ENCODE peak calls at places on chromosomes 4 and X, in six cellular contexts. K is WERI-Rb-1, M is Peyer's patch, I is SK-N-MC, Z is HCT116, U is HepG2. R is an unnamed sample.

GRCh38 chr4:175109933-175110332 is 191.8 kb downstream of the ADAM29 start:
- DNase-seq in U (no peak), Z (no peak), M (no peak), I (no peak), K (peak; percentile 29), R (no peak)

GRCh38 chr4:183392377-183392776 is 52.1 kb upstream of the CDKN2AIP start:
- DNase-seq in M (no peak), U (peak; percentile 24), K (no peak), I (no peak), Z (no peak), R (no peak)

GRCh38 chr4:147724468-147725201 is 7.3 kb upstream of the ARHGAP10 start:
- DNase-seq in U (no peak), M (no peak), Z (no peak), I (no peak), K (peak; percentile 47), R (no peak)

GRCh38 chrX:73850124-73851013 is 287.4 kb downstream of the CHIC1 start:
- DNase-seq in K (no peak), M (peak; percentile 69), Z (peak; percentile 7), I (peak; percentile 6), U (peak; percentile 1), R (no peak)

GRCh38 chr4:14193601-14194000 is 566.1 kb upstream of the BOD1L1 start:
- DNase-seq in K (no peak), U (no peak), Z (no peak), M (no peak), I (no peak), R (no peak)

GRCh38 chrX:51569561-51569960 is 49.2 kb downstream of the CENPVL3 start:
- DNase-seq in Z (no peak), I (no peak), M (no peak), K (no peak), U (no peak), R (no peak)

GRCh38 chr4:123547167-123547817 is 150.7 kb downstream of the SPRY1 start:
- DNase-seq in K (no peak), M (peak; percentile 76), I (no peak), U (no peak), Z (no peak), R (no peak)

GRCh38 chr4:170420255-170420693 is 330.5 kb upstream of the AADAT start:
- DNase-seq in K (no peak), I (no peak), U (no peak), Z (no peak), M (no peak), R (no peak)

GRCh38 chr4:5566991-5567390 is 141.4 kb downstream of the EVC2 start:
- DNase-seq in K (no peak), Z (no peak), U (no peak), I (no peak), M (no peak), R (no peak)

GRCh38 chr4:41146716-41147506 is 67.4 kb downstream of the APBB2 start:
- DNase-seq in M (no peak), U (no peak), Z (no peak), I (no peak), K (no peak), R (no peak)

GRCh38 chr4:16705341-16705740 is 193.1 kb downstream of the LDB2 start:
- DNase-seq in M (no peak), Z (no peak), I (no peak), K (no peak), U (no peak), R (no peak)

GRCh38 chr4:53365121-53365485 is 758 bp downstream of the SCFD2 start:
- DNase-seq in M (no peak), I (no peak), U (peak; percentile 11), Z (no peak), K (no peak), R (no peak)

GRCh38 chrX:84336646-84337045 is 148.6 kb upstream of the RPS6KA6 start:
- DNase-seq in U (no peak), I (no peak), K (no peak), Z (no peak), M (no peak), R (no peak)

GRCh38 chrX:118974088-118974907 is at the start of gene LONRF3:
- DNase-seq in M (peak; percentile 91), U (peak; percentile 58), Z (no peak), K (peak; percentile 7), I (no peak), R (no peak)

GRCh38 chr4:98625920-98626319 is 32.5 kb downstream of the TSPAN5 start:
- DNase-seq in M (no peak), K (no peak), Z (peak; percentile 38), I (no peak), U (no peak), R (no peak)

GRCh38 chr4:75992462-75992861 is 1.7 kb upstream of the SDAD1 start:
- DNase-seq in I (no peak), M (no peak), K (no peak), Z (no peak), U (no peak), R (no peak)

GRCh38 chr4:76585897-76586360 is 150.9 kb downstream of the SHROOM3 start:
- DNase-seq in M (peak; percentile 93), K (no peak), U (peak; percentile 7), I (no peak), Z (peak; percentile 81), R (peak; percentile 62)

GRCh38 chr4:40316333-40316781 is 18.8 kb upstream of the CHRNA9 start:
- DNase-seq in K (no peak), U (no peak), I (no peak), M (no peak), Z (no peak), R (no peak)

GRCh38 chr4:173685761-173686260 is 155.8 kb upstream of the HAND2 start:
- DNase-seq in I (no peak), K (no peak), M (no peak), Z (no peak), U (no peak), R (no peak)

GRCh38 chr4:128061566-128062536 is 739 bp downstream of the LARP1B start:
- DNase-seq in M (peak; percentile 80), U (peak; percentile 64), Z (peak; percentile 43), I (no peak), K (peak; percentile 84), R (peak; percentile 73)

GRCh38 chr4:125306112-125306511 is 8.6 kb upstream of the FAT4 start:
- DNase-seq in M (no peak), K (no peak), U (no peak), Z (no peak), I (no peak), R (no peak)

GRCh38 chrX:111490683-111491082 is 20.8 kb upstream of the SERTM2 start:
- DNase-seq in K (no peak), Z (no peak), U (no peak), M (no peak), I (no peak), R (no peak)

GRCh38 chrX:125132274-125132673 is 187.4 kb upstream of the TEX13C start:
- DNase-seq in M (no peak), Z (no peak), U (peak; percentile 0), K (no peak), I (peak; percentile 6), R (no peak)

DNA sequence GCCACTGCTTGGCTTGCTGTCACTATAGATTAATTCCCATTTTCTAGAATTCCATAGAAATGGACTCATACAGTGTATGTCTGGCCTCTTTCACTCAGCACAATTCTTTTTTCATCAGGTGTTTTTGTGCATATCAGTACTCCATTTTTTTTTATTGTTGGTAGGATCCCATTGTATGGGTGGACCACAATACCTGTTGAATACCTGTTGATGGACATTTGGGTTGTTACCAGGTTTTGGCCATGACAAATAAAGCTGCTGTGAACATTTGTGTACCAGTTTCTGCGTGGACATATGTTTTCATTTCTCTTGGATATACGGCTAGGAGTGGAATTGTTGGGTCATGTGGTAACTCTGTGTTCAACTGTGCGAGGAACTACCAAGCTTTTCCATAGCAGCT is 14.9 kb downstream of the ZFP92 start:
- DNase-seq in U (no peak), K (no peak), M (no peak), Z (no peak), I (no peak), R (no peak)
- H3K4me3 ChIP-seq in U (no peak overlapping the region), K (no peak overlapping the region), M (no peak overlapping the region), Z (no peak overlapping the region), I (no peak overlapping the region), R (no peak overlapping the region)

GRCh38 chr4:8235224-8235623 is 34.3 kb upstream of the HTRA3 start:
- DNase-seq in K (no peak), I (no peak), M (peak; percentile 70), U (no peak), Z (no peak), R (no peak)
- H3K36me3 ChIP-seq in K (peaks cover 3% of the 10 kb centered on the region), I (no peaks in the 10 kb centered on the region), M (no peaks in the 10 kb centered on the region), U (peaks cover 19% of the 10 kb centered on the region), Z (no peaks in the 10 kb centered on the region), R (peaks cover 96% of the 10 kb centered on the region)

GRCh38 chr4:70713453-70714026 is 8.2 kb upstream of the RUFY3 start:
- DNase-seq in Z (no peak), M (no peak), I (no peak), U (no peak), K (no peak), R (no peak)
- H3K27ac ChIP-seq in Z (no peak overlapping the region), M (no peak overlapping the region), I (peak overlapping the region; percentile 2), U (peak overlapping the region; percentile 57), K (no peak overlapping the region), R (no peak overlapping the region)

GRCh38 chr4:121778991-121779628 is 14.1 kb upstream of the SMIM43 start:
- DNase-seq in I (no peak), Z (no peak), K (no peak), M (no peak), U (no peak), R (no peak)

GRCh38 chr4:121773873-121774272 is 8.9 kb upstream of the SMIM43 start:
- DNase-seq in U (no peak), I (no peak), K (no peak), Z (no peak), M (no peak), R (no peak)

GRCh38 chr4:121776610-121777401 is 11.8 kb upstream of the SMIM43 start:
- DNase-seq in M (no peak), K (no peak), Z (no peak), U (no peak), I (no peak), R (no peak)

GRCh38 chr4:121783210-121783609 is 17.9 kb upstream of the EXOSC9 start:
- DNase-seq in I (no peak), M (no peak), U (no peak), K (no peak), Z (no peak), R (no peak)

GRCh38 chr4:121777625-121778024 is 12.7 kb upstream of the SMIM43 start:
- DNase-seq in M (no peak), K (no peak), Z (no peak), U (no peak), I (no peak), R (no peak)
- H3K4me3 ChIP-seq in M (no peak overlapping the region), K (no peak overlapping the region), Z (no peak overlapping the region), U (no peak overlapping the region), I (no peak overlapping the region), R (no peak overlapping the region)